ENCODE peak calls at places on chromosomes 2 and 18, in ten cellular contexts. E is CD8-positive, alpha-beta memory T cell; K is aorta; L is fibroblast of the aortic adventitia; X is NCI-H774; Q is GM04504; M is BJ; B is left cardiac atrium; G is Right ventricle myocardium superior; Y is stomach. P is an unnamed sample.

GRCh38 chr2:19651466-19651865 is 250.3 kb downstream of the TTC32 start:
- DNase-seq in E (no peak), B (no peak), L (no peak), X (no peak), K (no peak), Q (no peak), G (no peak), M (no peak), Y (no peak), P (no peak)

GRCh38 chr2:187382131-187382530 is 65.9 kb downstream of the CALCRL start:
- DNase-seq in E (no peak), L (peak; percentile 53), K (no peak), Q (no peak), Y (no peak), X (no peak), G (no peak), B (no peak), M (no peak), P (no peak)

GRCh38 chr2:211391206-211391605 is 834.8 kb downstream of the CPS1 start:
- DNase-seq in K (no peak), M (no peak), E (no peak), L (no peak), X (no peak), Y (no peak), G (no peak), B (no peak), Q (no peak), P (no peak)

GRCh38 chr18:9757851-9758587 is 49.9 kb downstream of the RAB31 start:
- DNase-seq in B (no peak), Y (no peak), L (peak; percentile 32), G (no peak), Q (no peak), M (no peak), X (no peak), E (no peak), K (no peak), P (no peak)

GRCh38 chr2:201618744-201619654 is 24.3 kb downstream of the TMEM237 start:
- DNase-seq in B (peak; percentile 87), K (peak; percentile 93), Q (peak; percentile 41), M (no peak), E (no peak), X (peak; percentile 62), Y (peak; percentile 55), L (peak; percentile 70), G (peak; percentile 90), P (peak; percentile 57)

GRCh38 chr2:8059255-8059654 is 622.6 kb upstream of the ID2 start:
- DNase-seq in M (no peak), G (no peak), Y (no peak), E (no peak), X (peak; percentile 86), K (no peak), L (no peak), Q (no peak), B (no peak), P (no peak)

GRCh38 chr2:188628989-188629889 is 337.6 kb downstream of the GULP1 start:
- DNase-seq in B (no peak), Q (peak; percentile 80), G (no peak), X (no peak), E (no peak), Y (no peak), L (peak; percentile 95), K (no peak), M (peak; percentile 90), P (no peak)

GRCh38 chr18:13279181-13280065 is 60.9 kb downstream of the LDLRAD4 start:
- DNase-seq in B (no peak), E (no peak), L (no peak), Y (no peak), X (no peak), G (no peak), M (no peak), K (no peak), Q (no peak), P (no peak)

GRCh38 chr2:224284134-224284946 is 117.6 kb downstream of the FAM124B start:
- DNase-seq in X (peak; percentile 63), Q (no peak), B (no peak), G (no peak), L (peak; percentile 69), Y (no peak), E (peak; percentile 13), M (no peak), K (no peak), P (no peak)

GRCh38 chr2:170465241-170465640 is 249.9 kb upstream of the SP5 start:
- DNase-seq in K (no peak), Q (no peak), M (no peak), G (no peak), X (no peak), Y (no peak), B (no peak), L (no peak), E (no peak), P (no peak)

GRCh38 chr18:59814872-59815271 is 84.9 kb upstream of the PMAIP1 start:
- DNase-seq in Y (no peak), E (no peak), B (no peak), K (no peak), G (no peak), M (peak; percentile 69), Q (peak; percentile 85), L (peak; percentile 93), X (no peak), P (no peak)

GRCh38 chr2:207720517-207721187 is 9.2 kb downstream of the CCNYL1 start:
- DNase-seq in Q (no peak), E (no peak), X (no peak), M (no peak), Y (no peak), B (no peak), G (no peak), L (no peak), K (no peak), P (no peak)

GRCh38 chr2:154537024-154537423 is 161.5 kb upstream of the KCNJ3 start:
- DNase-seq in X (no peak), E (no peak), Y (no peak), L (no peak), Q (no peak), G (no peak), K (no peak), B (no peak), M (no peak), P (no peak)

GRCh38 chr2:77807531-77808215 is 285.5 kb upstream of the LRRTM4 start:
- DNase-seq in Y (no peak), K (no peak), X (no peak), M (no peak), Q (no peak), E (no peak), L (no peak), G (no peak), B (no peak), P (no peak)

GRCh38 chr2:210366675-210367080 is 51.7 kb upstream of the MYL1 start:
- DNase-seq in G (no peak), B (no peak), K (no peak), Q (no peak), L (no peak), Y (no peak), E (no peak), X (no peak), M (no peak), P (no peak)

GRCh38 chr18:58013241-58014211 is 30.5 kb upstream of the NEDD4L start:
- DNase-seq in M (no peak), L (no peak), G (no peak), B (no peak), X (no peak), Y (peak; percentile 31), K (no peak), Q (no peak), E (no peak), P (no peak)

GRCh38 chr2:38521835-38522234 is 80.9 kb downstream of the HNRNPLL start:
- DNase-seq in E (no peak), M (no peak), Y (no peak), X (no peak), Q (no peak), L (no peak), K (no peak), B (no peak), G (no peak), P (no peak)

GRCh38 chr2:127605691-127606277 is 40.2 kb upstream of the GPR17 start:
- DNase-seq in B (no peak), Y (peak; percentile 4), L (no peak), E (no peak), X (no peak), M (no peak), G (no peak), K (peak; percentile 52), Q (no peak), P (peak; percentile 30)

GRCh38 chr2:120486946-120487345 is 141.0 kb downstream of the INHBB start:
- DNase-seq in K (peak; percentile 48), G (no peak), M (no peak), L (no peak), Q (no peak), B (no peak), E (no peak), X (no peak), Y (no peak), P (no peak)

GRCh38 chr2:200782243-200782642 is 29.5 kb upstream of the BZW1 start:
- DNase-seq in Y (no peak), M (no peak), X (no peak), K (no peak), E (no peak), L (no peak), B (no peak), Q (no peak), G (no peak), P (no peak)

GRCh38 chr2:705971-706511 is 28.8 kb upstream of the TMEM18 start:
- DNase-seq in M (no peak), B (no peak), Q (no peak), K (no peak), E (no peak), X (no peak), L (no peak), G (no peak), Y (no peak), P (no peak)

GRCh38 chr2:173032032-173032431 is 43.6 kb upstream of the MAP3K20 start:
- DNase-seq in Q (no peak), G (no peak), L (no peak), Y (no peak), X (no peak), K (no peak), B (no peak), E (no peak), M (no peak), P (no peak)

GRCh38 chr2:217477583-217477982 is 525.2 kb downstream of the TNS1 start:
- DNase-seq in B (no peak), Y (no peak), K (no peak), Q (no peak), E (no peak), X (no peak), M (no peak), G (no peak), L (no peak), P (no peak)

GRCh38 chr2:8692783-8693768 is 11.2 kb downstream of the ID2 start:
- DNase-seq in X (peak; percentile 37), G (no peak), K (peak; percentile 84), M (no peak), L (no peak), Q (no peak), Y (peak; percentile 34), B (peak; percentile 47), E (no peak), P (no peak)

P was measured in RWPE2.